ENCODE peak calls at places on chromosome 5, in eight cellular contexts. J is body of pancreas, S is brain microvascular endothelial cell, T is bronchial epithelial cell, R is OCI-LY7, N is cardiac fibroblast, O is HL-60, K is RWPE1. G is an unnamed sample.

GRCh38 chr5:142548739-142549275 is 137.1 kb downstream of the FGF1 start:
- DNase-seq in K (peak), R (peak), N (peak), S (peak), J (peak), T (peak), O (peak), G (no peak)

GRCh38 chr5:38650540-38651275 is 94.3 kb upstream of the LIFR start:
- DNase-seq in S (peak), J (no peak), K (no peak), T (peak), O (no peak), N (peak), R (no peak), G (no peak)

GRCh38 chr5:149317281-149318048 is 27.8 kb upstream of the GRPEL2 start:
- DNase-seq in J (peak), O (peak), R (peak), K (peak), N (peak), T (peak), S (peak), G (no peak)

GRCh38 chr5:74686962-74687751 is 2.1 kb downstream of the HEXB start:
- DNase-seq in S (no peak), K (no peak), O (no peak), R (no peak), N (no peak), J (no peak), T (no peak), G (no peak)

GRCh38 chr5:54608423-54609085 is 91.0 kb downstream of the SNX18 start:
- DNase-seq in N (no peak), O (peak), K (no peak), R (no peak), S (no peak), J (no peak), T (peak), G (no peak)

GRCh38 chr5:65394078-65394477 is 87.6 kb downstream of the ADAMTS6 start:
- DNase-seq in K (no peak), O (no peak), N (peak), T (no peak), J (no peak), R (no peak), S (peak), G (no peak)

GRCh38 chr5:1202798-1203185 is 1.4 kb downstream of the SLC6A19 start:
- DNase-seq in N (no peak), J (no peak), T (no peak), O (no peak), S (no peak), K (no peak), R (no peak), G (no peak)

GRCh38 chr5:154356958-154357357 is 88.8 kb upstream of the SAP30L start:
- DNase-seq in N (no peak), O (no peak), R (no peak), S (no peak), K (no peak), T (no peak), J (no peak), G (no peak)

GRCh38 chr5:90096415-90097081 is 313.0 kb downstream of the CETN3 start:
- DNase-seq in N (peak), O (no peak), J (no peak), R (no peak), S (peak), K (peak), T (peak), G (no peak)

DNA sequence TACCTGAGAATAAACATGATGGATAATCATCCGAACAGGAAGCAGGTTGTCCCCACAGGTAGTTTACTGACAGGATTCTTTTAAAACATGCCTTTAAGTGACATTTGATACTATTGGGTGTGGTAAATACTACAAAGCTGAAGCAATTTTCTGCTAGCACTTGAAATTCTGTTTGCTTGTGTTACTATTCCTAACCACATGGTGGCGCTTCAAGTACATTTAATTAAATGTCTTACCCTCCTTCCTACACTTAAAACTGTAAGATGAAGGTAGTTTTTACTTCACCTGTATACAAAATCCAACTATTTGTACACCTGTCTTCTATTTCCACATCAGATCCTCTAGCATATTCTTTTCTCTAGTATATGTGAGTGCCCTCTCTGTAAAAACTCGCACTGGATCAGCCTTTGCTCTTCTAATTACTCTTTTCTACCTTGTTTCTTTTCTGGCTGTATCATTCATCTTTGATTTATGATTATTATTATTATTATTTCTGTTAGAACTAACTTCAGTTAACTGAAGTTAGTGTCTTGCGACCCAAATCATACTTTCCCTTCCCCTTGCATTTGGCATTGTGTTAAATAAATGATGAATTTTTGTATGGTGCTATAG is 18.4 kb downstream of the SLC25A46 start:
- DNase-seq in N (peak), T (peak), K (peak), R (peak), S (peak), J (peak), O (no peak), G (no peak)
- TF ChIP-seq CTCF in N (peak), T (peak), K (peak), R (peak), S (peak), J (peak), O (peak), G (peak)

DNA sequence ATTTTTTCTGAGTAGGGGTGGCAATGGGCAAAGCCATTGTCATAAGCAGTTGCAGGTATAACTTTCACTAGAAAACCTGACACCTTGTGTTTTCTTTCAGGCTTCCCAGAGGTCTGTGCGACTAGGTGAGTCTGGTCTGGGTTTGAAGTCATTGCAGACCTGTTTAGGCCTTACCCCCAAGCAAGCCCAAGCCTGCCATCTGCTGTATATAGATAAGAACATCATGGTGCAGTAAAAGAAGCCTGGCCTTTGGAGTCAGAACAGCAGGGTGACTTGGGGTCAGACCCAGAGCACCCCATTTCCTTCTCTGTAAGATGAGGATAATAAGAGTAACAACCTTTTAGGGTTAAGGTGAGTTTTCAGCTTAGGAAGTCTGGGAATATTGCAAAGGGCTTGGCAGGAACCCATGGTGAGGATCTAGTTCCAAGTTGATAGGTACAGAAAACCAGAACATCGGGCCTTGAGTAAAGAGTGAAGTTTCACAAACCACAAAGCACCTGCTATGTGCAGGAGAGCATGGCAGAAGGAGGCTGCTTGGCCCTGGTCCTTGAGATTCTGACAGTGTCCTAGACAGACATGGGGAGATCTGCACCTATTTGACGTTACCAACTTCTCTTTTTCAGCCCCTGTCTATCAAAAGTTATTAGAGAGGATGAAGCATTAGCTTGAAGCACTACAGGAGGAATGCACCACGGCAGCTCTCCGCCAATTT is 33.9 kb downstream of the TGFBI start:
- DNase-seq in T (peak), R (peak), J (no peak), S (no peak), N (peak), K (peak), O (peak), G (no peak)
- TF ChIP-seq CTCF in T (peak), R (peak), J (peak), S (peak), N (peak), K (no peak), O (no peak), G (peak)

DNA sequence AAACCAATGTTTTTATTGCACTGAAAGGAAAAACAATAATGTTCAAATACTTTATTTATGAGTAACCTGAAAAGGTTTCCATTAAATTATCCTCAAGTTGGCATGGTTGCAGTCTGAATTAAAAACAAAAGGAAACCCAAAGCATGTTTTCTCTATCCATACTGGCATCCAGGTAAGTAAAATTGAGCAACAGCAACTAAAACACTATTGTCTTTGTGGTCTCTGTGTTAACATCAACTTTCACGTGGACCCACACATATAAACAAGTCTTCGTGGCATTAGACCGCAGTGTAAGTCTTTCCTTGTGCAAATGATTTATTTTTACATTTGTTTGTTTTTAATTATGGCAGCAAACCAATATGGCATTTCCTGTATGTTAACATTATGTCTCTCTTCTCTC is 757.6 kb downstream of the SEMA5A start:
- DNase-seq in R (no peak), N (no peak), S (no peak), O (no peak), T (no peak), J (no peak), K (no peak), G (no peak)
- TF ChIP-seq CTCF in R (no peak), N (no peak), S (no peak), O (no peak), T (no peak), J (no peak), K (no peak), G (no peak)

DNA sequence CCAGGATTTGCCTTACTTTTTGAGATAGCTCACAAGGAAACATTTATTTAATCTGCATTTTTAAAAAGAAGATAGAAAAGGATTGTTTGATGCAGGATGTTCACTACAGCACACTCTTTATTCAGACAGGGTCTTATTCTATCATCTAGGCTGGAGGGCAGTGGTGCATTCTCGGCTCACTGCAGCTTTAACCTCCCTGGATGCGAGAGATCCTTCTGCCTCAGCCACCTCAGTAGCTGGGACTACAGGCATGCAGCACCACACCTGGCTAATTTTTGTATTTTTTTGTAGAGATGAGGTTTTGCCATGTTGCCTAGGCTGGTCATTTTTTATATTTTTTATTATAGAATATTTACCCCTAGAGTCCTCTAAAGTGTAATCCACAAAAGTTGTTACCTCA is 221.4 kb downstream of the MCTP1 start:
- DNase-seq in K (no peak), O (no peak), S (no peak), T (no peak), J (no peak), N (no peak), R (no peak), G (no peak)
- TF ChIP-seq CTCF in K (no peak), O (no peak), S (no peak), T (no peak), J (no peak), N (no peak), R (no peak), G (no peak)

DNA sequence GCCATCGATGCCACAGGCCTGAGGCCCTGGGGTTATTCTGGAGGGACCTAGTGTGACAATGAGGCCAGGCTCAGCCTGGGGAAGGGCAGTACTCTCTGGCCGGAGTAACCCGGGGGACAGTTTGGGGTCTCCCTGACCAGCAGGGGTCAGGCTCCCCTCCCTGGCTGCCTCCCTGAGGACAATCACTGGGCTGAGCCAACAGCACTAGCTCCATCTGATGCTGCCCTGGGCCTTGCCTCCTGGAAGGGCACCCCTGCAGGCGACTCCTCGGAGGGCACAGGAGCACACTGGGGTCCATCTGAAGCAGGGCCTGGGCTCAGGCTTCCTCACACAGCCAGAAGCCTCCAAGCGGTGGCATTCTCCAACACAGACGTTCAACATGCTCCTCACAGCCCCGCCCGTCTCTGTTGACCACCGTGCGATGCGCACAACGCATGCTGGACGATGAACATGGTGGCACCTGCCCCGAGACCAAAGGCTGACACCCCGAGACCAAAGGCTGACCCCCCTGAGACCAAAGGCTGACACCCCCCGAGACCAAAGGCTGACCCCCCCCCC is 68.3 kb downstream of the ADAMTS2 start:
- DNase-seq in T (no peak), O (no peak), J (no peak), S (no peak), R (no peak), N (no peak), K (no peak), G (peak)
- TF ChIP-seq CTCF in T (no peak), O (no peak), J (no peak), S (peak), R (no peak), N (peak), K (no peak), G (no peak)

DNA sequence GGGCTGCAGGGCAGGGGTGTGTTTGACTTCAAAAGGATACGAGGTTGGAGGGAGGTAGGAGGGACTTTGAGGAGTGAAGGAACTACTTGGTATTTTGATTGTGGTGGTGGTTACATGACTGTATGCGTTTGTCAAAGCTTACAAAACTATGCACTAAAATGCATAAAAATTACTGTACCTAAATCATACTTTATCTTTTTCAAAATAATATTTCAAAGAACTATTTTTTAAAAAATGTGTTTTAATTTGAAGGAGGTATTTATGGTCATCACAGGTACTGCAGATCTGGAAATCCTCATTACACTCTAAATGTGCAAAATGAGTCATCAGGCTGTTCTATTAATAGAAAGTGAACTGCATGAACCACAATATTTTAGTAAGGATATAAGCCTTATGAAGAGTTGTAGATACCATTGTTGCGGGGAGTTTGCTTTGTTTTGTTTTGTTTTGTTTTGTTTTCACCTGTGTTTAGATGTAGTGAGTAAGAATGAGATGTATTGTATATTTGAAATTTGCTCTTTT is 116.9 kb downstream of the ARRDC3 start:
- DNase-seq in N (peak), S (peak), K (peak), R (no peak), T (peak), J (no peak), O (no peak), G (no peak)
- TF ChIP-seq CTCF in N (no peak), S (no peak), K (peak), R (peak), T (no peak), J (peak), O (no peak), G (peak)

GRCh38 chr5:20335978-20336377 is 348.0 kb upstream of the CDH18 start:
- DNase-seq in R (no peak), S (no peak), N (no peak), J (no peak), O (no peak), K (no peak), T (no peak), G (no peak)
- TF ChIP-seq CTCF in R (no peak), S (peak), N (peak), J (no peak), O (no peak), K (no peak), T (no peak), G (no peak)

G was measured in CD14-positive monocyte.